ENCODE peak calls at places on chromosomes 3 and 15, in eight cellular contexts. C, N, B, E, Z, J, U and H are unnamed samples.

GRCh38 chr15:85793641-85794597 is 806 bp downstream of the KLHL25 start:
- DNase-seq in Z (peak), C (peak), E (peak), B (no peak), N (no peak), U (no peak), J (peak), H (no peak)

GRCh38 chr3:173893066-173893465 is 495.5 kb downstream of the NLGN1 start:
- DNase-seq in N (no peak), U (no peak), J (peak), E (no peak), C (no peak), Z (no peak), B (no peak), H (no peak)

GRCh38 chr3:87045473-87045872 is 54.5 kb upstream of the VGLL3 start:
- DNase-seq in E (no peak), U (no peak), B (no peak), N (no peak), C (no peak), Z (no peak), J (no peak), H (no peak)

GRCh38 chr3:126083511-126083912 is 412 bp downstream of the SLC41A3 start:
- DNase-seq in J (peak), C (peak), E (peak), N (no peak), B (peak), U (no peak), Z (peak), H (no peak)

GRCh38 chr3:158700559-158700958 is 28.1 kb upstream of the LXN start:
- DNase-seq in U (no peak), N (no peak), C (no peak), B (no peak), J (peak), Z (no peak), E (no peak), H (no peak)

GRCh38 chr3:53044371-53045106 is 1.3 kb downstream of the SFMBT1 start:
- DNase-seq in U (no peak), B (peak), N (no peak), Z (no peak), J (peak), E (peak), C (peak), H (no peak)

GRCh38 chr15:67146214-67146613 is 80.8 kb downstream of the SMAD3 start:
- DNase-seq in B (no peak), C (peak), N (no peak), J (peak), E (no peak), Z (peak), U (no peak), H (no peak)

GRCh38 chr3:107264888-107265287 is 112.4 kb upstream of the CCDC54 start:
- DNase-seq in E (no peak), Z (no peak), B (no peak), N (no peak), C (no peak), J (peak), U (no peak), H (no peak)

GRCh38 chr3:193883551-193883950 is 252.4 kb upstream of the HES1 start:
- DNase-seq in J (peak), C (no peak), U (no peak), B (no peak), Z (no peak), E (no peak), N (no peak), H (no peak)

GRCh38 chr15:33913459-33913858 is 54.8 kb upstream of the CHRM5 start:
- DNase-seq in E (no peak), U (no peak), C (no peak), N (no peak), B (no peak), Z (no peak), J (no peak), H (no peak)

GRCh38 chr3:167031364-167032049 is 348.6 kb downstream of the ZBBX start:
- DNase-seq in J (no peak), B (no peak), Z (no peak), N (no peak), E (no peak), U (no peak), C (no peak), H (peak)

GRCh38 chr3:27633224-27633545 is 88.9 kb downstream of the EOMES start:
- DNase-seq in J (no peak), U (no peak), E (no peak), C (no peak), Z (peak), N (no peak), B (no peak), H (no peak)

GRCh38 chr3:127490271-127491023 is 100.1 kb downstream of the TPRA1 start:
- DNase-seq in N (no peak), Z (no peak), B (peak), J (no peak), E (no peak), U (no peak), C (no peak), H (no peak)

GRCh38 chr15:69718445-69718844 is 265.8 kb downstream of the RPLP1 start:
- DNase-seq in C (no peak), U (no peak), N (no peak), Z (no peak), J (no peak), B (no peak), E (no peak), H (no peak)

GRCh38 chr3:168124791-168125190 is 29.1 kb upstream of the GOLIM4 start:
- DNase-seq in E (no peak), J (no peak), U (no peak), C (no peak), B (no peak), N (no peak), Z (no peak), H (no peak)

GRCh38 chr15:35696767-35697231 is 150.8 kb upstream of the DPH6 start:
- DNase-seq in C (no peak), Z (peak), J (peak), N (peak), E (peak), U (no peak), B (no peak), H (no peak)

DNA sequence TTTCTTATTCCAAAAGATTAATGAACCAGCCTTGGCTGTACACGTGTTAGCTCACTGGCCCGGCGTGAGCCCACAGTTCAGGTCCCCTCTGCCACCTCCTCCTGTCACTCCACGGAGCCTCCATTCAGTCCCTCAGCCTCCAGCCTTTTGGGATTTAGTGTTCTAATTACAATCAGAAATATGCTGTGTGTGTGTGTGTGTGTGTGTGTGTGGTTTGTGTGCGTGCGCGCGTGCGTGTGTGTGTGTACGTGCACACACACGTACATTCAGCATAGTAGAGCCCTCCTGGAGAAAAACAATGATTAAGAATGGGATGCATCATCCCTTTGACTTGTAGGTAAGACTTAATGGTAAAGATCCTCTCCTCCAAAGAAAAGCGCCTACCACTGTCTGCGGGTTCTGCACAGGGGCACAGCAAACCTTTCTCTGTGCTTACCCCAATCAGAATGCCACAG is 791 bp downstream of the CA12 start:
- DNase-seq in Z (no peak), E (no peak), C (no peak), N (no peak), J (no peak), U (no peak), B (no peak), H (no peak)
- H3K9ac ChIP-seq in Z (peak), E (no peak), C (peak), N (peak), J (no peak), U (no peak), B (no peak), H (no peak)

DNA sequence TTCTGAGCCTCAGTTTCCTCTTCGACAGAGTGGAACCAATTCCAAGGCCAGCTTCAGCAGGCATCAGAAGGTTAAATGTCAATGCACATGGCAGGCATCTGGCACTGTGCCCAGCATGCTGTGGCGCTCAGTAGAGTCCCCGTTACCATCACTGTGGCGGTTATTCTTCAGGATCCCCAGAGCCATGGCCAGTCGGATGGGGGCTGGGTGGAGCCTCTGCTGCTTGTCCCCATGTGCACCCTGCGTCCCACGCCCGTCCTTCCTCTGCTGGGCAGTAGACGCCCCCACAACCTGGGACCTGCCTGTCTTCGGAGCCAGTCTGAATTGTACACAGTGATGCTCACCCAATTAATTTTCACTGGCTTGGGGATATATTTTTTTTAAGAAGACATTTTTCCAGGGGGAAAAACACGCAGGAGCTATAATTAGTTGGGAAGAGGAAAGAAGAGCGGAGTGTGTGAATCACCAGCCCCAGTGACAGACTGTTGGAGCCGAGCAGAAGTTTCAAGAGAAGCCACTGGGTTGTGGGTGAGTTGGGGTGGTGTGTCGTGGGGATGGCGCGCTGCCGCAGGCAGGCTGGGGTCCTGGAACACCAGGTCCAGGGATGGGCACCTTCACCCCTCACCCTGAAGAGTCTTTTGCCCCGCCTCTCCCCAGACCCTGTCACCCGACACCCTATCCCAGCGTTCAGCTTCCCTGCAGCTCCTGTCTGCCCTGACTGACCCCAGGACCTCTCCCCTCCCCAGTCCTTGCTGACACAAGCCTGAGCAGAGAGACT is 26.8 kb upstream of the RPL29 start:
- DNase-seq in N (no peak), B (no peak), E (no peak), C (no peak), J (no peak), U (no peak), Z (no peak), H (no peak)
- H3K4me3 ChIP-seq in N (no peak), B (no peak), E (no peak), C (no peak), J (no peak), U (no peak), Z (no peak), H (no peak)

GRCh38 chr3:175338775-175339535 is 479.8 kb downstream of the NAALADL2 start:
- DNase-seq in E (no peak), U (no peak), J (no peak), Z (no peak), C (no peak), B (peak), N (peak), H (no peak)
- TF ChIP-seq POLR2AphosphoS5 in E (no peak), U (no peak), J (no peak), Z (no peak), C (no peak), B (no peak), N (no peak), H (no peak)

GRCh38 chr3:48426944-48427629 is 2.8 kb downstream of the PLXNB1 start:
- DNase-seq in N (no peak), U (no peak), Z (peak), J (no peak), E (no peak), C (no peak), B (no peak), H (no peak)

GRCh38 chr3:48429416-48430358 is at the start of gene PLXNB1:
- DNase-seq in Z (peak), C (peak), J (peak), N (no peak), U (no peak), E (peak), B (peak), H (no peak)

GRCh38 chr3:48428863-48429415 is 947 bp downstream of the PLXNB1 start:
- DNase-seq in N (no peak), C (peak), J (peak), E (no peak), B (peak), U (no peak), Z (no peak), H (no peak)

GRCh38 chr3:48427630-48427962 is 2.3 kb downstream of the PLXNB1 start:
- DNase-seq in Z (no peak), U (no peak), E (no peak), B (no peak), C (no peak), J (no peak), N (no peak), H (no peak)

DNA sequence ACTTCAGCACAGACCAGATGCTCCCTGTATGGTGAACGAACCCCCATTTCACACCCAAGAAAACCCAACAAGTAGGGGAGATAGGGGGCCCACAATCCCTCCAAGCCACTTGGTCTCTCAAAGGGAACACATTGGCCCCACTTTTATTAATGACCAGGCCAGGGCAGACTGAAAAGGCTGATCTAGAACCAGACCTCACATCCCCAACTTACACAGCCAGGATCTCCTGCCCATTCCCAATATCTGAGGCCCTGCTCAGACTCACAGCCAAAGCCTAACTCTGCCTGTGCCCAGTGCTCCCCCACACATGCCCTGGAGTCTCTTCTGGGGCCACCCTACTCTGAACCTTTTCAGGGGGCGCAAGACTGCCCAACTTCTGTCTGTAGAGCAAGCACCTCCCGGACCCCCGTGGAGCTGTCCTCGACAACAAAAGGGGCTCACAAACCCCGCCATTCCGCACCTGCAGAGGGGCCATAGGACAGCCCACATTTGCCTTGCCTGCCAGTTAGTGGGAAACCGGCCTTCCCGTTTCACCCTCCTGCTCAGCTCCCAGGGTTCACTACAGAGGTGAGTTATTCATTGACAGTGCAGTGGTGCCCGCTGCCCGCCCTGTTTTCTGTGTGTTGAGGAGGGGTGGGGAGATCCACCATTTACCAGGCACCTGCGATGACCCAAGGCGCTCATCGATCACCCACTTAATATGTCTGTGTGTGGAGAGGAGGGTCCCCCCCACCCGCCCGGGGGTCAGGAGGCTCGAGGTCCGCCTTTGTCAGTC is 1.6 kb downstream of the PLXNB1 start:
- DNase-seq in U (no peak), C (no peak), N (no peak), Z (peak), B (peak), E (no peak), J (no peak), H (no peak)
- H3K9ac ChIP-seq in U (no peak), C (peak), N (peak), Z (peak), B (peak), E (peak), J (no peak), H (no peak)